ENCODE peak calls at places on chromosome 20, in four cellular contexts. F, V, L and O are unnamed samples.

GRCh38 chr20:49272654-49273053 is 5.2 kb downstream of the ZNFX1 start:
- DNase-seq in F (no peak), V (no peak), L (peak), O (no peak)

GRCh38 chr20:38590682-38591483 is 9.9 kb downstream of the ADIG start:
- DNase-seq in F (no peak), V (no peak), L (peak), O (no peak)

GRCh38 chr20:57287007-57287810 is 20.8 kb upstream of the BMP7 start:
- DNase-seq in F (no peak), V (no peak), L (no peak), O (no peak)

GRCh38 chr20:41618807-41619294 is 674 bp upstream of the CHD6 start:
- DNase-seq in F (no peak), V (no peak), L (no peak), O (no peak)

GRCh38 chr20:23371496-23371895 is 9.5 kb downstream of the GZF1 start:
- DNase-seq in F (no peak), V (no peak), L (no peak), O (no peak)

GRCh38 chr20:11001767-11002540 is 328.2 kb upstream of the JAG1 start:
- DNase-seq in F (peak), V (peak), L (no peak), O (no peak)

GRCh38 chr20:54134445-54135220 is 39.2 kb downstream of the CYP24A1 start:
- DNase-seq in F (no peak), V (peak), L (no peak), O (no peak)

GRCh38 chr20:32189691-32190607 is 17.6 kb downstream of the PLAGL2 start:
- DNase-seq in F (peak), V (no peak), L (peak), O (peak)

GRCh38 chr20:137668-138131 is 4.7 kb upstream of the DEFB126 start:
- DNase-seq in F (no peak), V (no peak), L (no peak), O (peak)

GRCh38 chr20:38290829-38291581 is 13.0 kb upstream of the BPI start:
- DNase-seq in F (peak), V (peak), L (no peak), O (peak)

GRCh38 chr20:6819599-6819998 is 52.1 kb downstream of the BMP2 start:
- DNase-seq in F (no peak), V (no peak), L (no peak), O (no peak)

GRCh38 chr20:39716796-39717341 is 754.7 kb downstream of the DHX35 start:
- DNase-seq in F (no peak), V (peak), L (no peak), O (no peak)

GRCh38 chr20:24693466-24694156 is 224.2 kb downstream of the SYNDIG1 start:
- DNase-seq in F (no peak), V (no peak), L (no peak), O (no peak)

GRCh38 chr20:52760791-52761190 is 211.4 kb upstream of the TSHZ2 start:
- DNase-seq in F (no peak), V (no peak), L (no peak), O (no peak)
- TF ChIP-seq CTCF in F (no peak), V (no peak), L (no peak), O (no peak)

GRCh38 chr20:44056010-44056698 is 130.8 kb downstream of the JPH2 start:
- DNase-seq in F (no peak), V (peak), L (no peak), O (peak)
- TF ChIP-seq CTCF in F (peak), V (peak), L (peak), O (peak)

DNA sequence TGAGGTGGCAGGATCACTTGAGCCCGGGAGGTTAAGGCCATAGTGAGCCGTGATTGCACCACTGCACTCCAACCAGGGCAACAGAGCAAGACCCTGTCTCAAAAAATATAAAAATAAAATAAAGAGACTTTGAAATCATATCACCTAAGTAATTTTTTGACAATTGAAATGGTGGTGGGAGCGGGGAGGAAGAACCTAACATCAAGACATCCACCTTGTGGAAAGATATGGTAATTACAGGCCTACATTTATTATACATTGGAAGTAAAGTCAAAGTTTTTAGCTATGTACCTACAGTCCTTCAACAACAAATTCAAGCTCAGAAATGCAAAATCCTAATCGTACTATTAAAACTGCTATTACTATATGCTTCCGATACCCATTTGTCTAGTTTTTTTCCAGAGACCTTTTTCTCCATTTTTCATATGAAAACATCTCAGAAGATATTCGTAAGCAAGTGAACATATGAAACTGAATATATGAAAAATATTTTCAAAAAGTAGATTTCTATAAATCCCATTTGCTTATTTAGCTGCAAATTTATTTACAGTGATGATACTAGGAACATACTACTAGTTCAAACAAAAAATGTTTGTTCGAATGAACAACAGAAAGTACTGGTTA is 83.3 kb downstream of the SYCP2 start:
- DNase-seq in F (no peak), V (peak), L (no peak), O (no peak)
- TF ChIP-seq CTCF in F (peak), V (peak), L (peak), O (peak)

GRCh38 chr20:43389839-43390626 is 67.7 kb upstream of the SRSF6 start:
- DNase-seq in F (no peak), V (no peak), L (peak), O (peak)
- TF ChIP-seq CTCF in F (no peak), V (no peak), L (peak), O (peak)

DNA sequence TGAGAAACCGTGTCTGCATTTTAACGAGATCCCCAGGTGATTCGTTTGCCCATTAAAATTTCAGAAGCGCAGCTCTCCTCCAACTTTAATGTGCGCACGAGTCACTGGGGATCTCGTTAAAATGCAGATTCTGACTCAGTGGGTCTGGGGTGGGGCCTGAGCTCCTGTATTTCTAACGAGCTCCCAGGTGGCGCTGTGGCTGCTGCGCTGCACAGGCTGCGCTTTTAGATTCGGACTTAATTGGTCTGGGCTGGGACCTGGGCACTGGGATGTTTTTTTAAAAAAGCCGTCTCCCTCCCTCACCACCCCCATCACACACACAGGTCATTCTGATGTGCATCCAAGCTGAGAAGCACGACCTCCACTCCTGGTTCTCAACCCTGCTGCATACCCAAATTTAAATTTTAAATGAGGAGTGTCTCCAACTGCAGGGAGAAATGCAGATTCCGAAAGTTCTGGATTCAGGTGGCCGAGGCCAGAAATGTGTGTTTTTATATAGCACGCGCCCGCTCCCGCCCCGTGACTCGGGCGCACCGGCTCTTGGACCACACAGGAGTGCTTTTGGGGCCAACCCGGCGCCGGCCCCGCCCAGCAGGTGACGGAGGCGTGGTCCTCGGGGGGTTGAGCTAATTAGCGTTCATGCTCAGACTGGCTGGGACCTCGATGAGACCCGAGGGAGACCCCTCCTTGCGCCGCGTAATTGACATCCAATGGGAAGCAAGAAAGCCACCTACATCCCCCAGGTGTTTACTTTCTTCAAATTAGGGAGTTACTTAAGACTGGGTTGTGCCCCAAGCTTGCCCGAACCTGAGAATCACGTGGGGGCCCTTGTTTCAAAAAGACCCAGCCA is 85.8 kb downstream of the ZFP64 start:
- DNase-seq in F (no peak), V (peak), L (peak), O (peak)
- TF ChIP-seq CTCF in F (no peak), V (peak), L (no peak), O (peak)

DNA sequence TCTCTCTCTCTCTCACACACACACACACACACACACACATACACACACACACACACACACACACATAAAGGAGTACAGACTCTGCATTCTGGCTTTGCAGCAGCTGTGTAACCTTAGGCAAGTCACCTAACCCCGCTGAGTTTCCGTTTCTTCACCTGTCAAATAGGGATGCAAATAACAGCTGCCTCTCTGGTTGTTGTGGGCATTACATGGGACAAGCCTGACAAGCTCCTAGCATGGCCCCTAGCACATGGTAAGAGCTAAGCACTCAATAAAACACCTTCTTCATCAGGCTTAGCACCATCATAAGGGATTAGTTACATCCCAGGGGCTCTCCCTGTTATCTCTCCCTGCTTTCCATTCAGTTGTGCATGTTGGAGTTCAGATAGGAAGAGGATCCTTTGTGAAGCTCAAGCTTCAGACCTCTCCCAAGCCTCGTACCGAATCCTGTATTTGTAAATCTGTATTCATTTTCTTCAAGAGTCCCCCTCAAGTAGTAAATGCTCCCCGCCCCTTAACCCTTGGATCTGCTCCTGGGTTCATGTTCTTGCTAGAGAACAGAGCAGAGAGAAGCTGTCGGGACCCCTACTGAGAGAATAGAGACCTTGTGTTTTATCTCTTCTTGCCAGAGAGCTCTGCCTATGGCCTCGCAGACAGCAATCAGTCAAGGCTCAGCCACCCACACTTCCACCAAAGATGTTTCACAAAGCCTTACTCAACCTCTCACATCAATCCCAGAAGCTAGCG is 2.2 kb downstream of the SLC13A3 start:
- DNase-seq in F (no peak), V (no peak), L (no peak), O (no peak)
- TF ChIP-seq CTCF in F (no peak), V (no peak), L (no peak), O (no peak)

DNA sequence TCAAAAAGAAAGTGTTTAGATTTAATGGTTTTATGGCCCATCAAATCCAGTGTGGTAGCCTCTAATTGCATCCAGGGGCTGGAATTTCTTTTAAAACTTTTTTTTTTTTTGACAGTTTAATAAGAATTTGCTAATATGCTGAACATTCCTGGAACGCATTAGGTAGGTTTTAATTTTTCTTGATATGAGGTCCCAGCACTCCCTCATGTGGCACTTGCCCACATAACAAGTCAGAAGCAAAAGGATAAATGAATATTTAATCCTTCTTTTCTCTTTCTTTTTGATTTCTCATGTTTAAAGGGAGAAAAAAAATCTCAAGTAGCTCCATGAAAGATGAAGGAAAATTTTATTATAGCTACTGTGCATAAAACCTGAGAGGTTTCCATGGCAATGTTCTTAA is 13.5 kb downstream of the HAO1 start:
- DNase-seq in F (no peak), V (peak), L (no peak), O (peak)
- TF ChIP-seq CTCF in F (no peak), V (peak), L (no peak), O (peak)